ENCODE peak calls at places on chromosomes 1 and 21, in six cellular contexts. Z is AG09319; C is CD8-positive, alpha-beta memory T cell; J is HTR-8/SVneo; U is ACHN; S is epithelial cell of esophagus. N is an unnamed sample.
A peak's percentile ranks its signal among the peaks of the same experiment; 100 is the strongest.

GRCh38 chr1:183267646-183268431 is 81.8 kb downstream of the LAMC2 start:
- DNase-seq in Z (peak; percentile 89), U (no peak), J (no peak), S (peak; percentile 98), C (no peak), N (no peak)

GRCh38 chr21:45950740-45951515 is 30.6 kb upstream of the COL6A1 start:
- DNase-seq in U (peak; percentile 30), Z (no peak), S (no peak), C (no peak), J (peak; percentile 66), N (no peak)

GRCh38 chr21:35737899-35738341 is 322.4 kb downstream of the SETD4 start:
- DNase-seq in U (no peak), S (no peak), C (no peak), Z (peak; percentile 28), J (no peak), N (no peak)

GRCh38 chr1:207941664-207942063 is 30.7 kb upstream of the CD34 start:
- DNase-seq in Z (no peak), J (no peak), U (no peak), C (no peak), S (no peak), N (no peak)

GRCh38 chr1:108107658-108108057 is 92.5 kb downstream of the SLC25A24 start:
- DNase-seq in J (peak; percentile 2), C (no peak), Z (no peak), U (no peak), S (peak; percentile 71), N (no peak)

GRCh38 chr1:17485280-17485679 is 45.8 kb upstream of the RCC2 start:
- DNase-seq in J (no peak), U (peak; percentile 25), Z (no peak), S (peak; percentile 51), C (no peak), N (no peak)

GRCh38 chr1:41274827-41275519 is 32.9 kb upstream of the SCMH1 start:
- DNase-seq in Z (no peak), S (no peak), C (no peak), J (no peak), U (no peak), N (no peak)

GRCh38 chr1:31228986-31229385 is 10.7 kb downstream of the NKAIN1 start:
- DNase-seq in Z (no peak), S (peak; percentile 61), J (no peak), C (no peak), U (no peak), N (no peak)

GRCh38 chr1:154784924-154785531 is 85.1 kb downstream of the KCNN3 start:
- DNase-seq in C (peak; percentile 52), J (no peak), S (no peak), U (no peak), Z (no peak), N (peak; percentile 25)

GRCh38 chr1:182783068-182783467 is 6.5 kb upstream of the NPL start:
- DNase-seq in S (no peak), Z (no peak), J (no peak), U (peak; percentile 8), C (no peak), N (no peak)

GRCh38 chr1:3327389-3327702 is 127.1 kb upstream of the ARHGEF16 start:
- DNase-seq in J (no peak), Z (no peak), U (no peak), S (no peak), C (no peak), N (no peak)

GRCh38 chr21:41643246-41643966 is 123.4 kb downstream of the RIPK4 start:
- DNase-seq in C (no peak), J (no peak), S (peak; percentile 19), U (no peak), Z (no peak), N (no peak)

GRCh38 chr1:8202182-8202905 is 115.6 kb upstream of the SLC45A1 start:
- DNase-seq in U (no peak), S (peak; percentile 88), J (peak; percentile 74), Z (peak; percentile 44), C (no peak), N (no peak)

GRCh38 chr1:235935506-235936224 is 69.0 kb upstream of the LYST start:
- DNase-seq in S (peak; percentile 51), U (no peak), Z (no peak), C (no peak), J (no peak), N (no peak)

GRCh38 chr1:67458663-67459062 is 28.5 kb upstream of the SERBP1 start:
- DNase-seq in C (no peak), Z (no peak), S (no peak), J (no peak), U (no peak), N (no peak)

GRCh38 chr1:59249738-59250137 is 47.2 kb upstream of the FGGY start:
- DNase-seq in U (no peak), C (no peak), S (no peak), J (no peak), Z (no peak), N (no peak)

GRCh38 chr1:112700290-112701226 is 6.4 kb downstream of the RHOC start:
- DNase-seq in U (peak; percentile 88), J (peak; percentile 68), C (peak; percentile 87), Z (peak; percentile 80), S (peak; percentile 90), N (peak; percentile 33)

GRCh38 chr1:207103892-207104373 is at the start of gene C4BPA:
- DNase-seq in C (no peak), Z (no peak), S (peak; percentile 4), U (no peak), J (no peak), N (no peak)

GRCh38 chr1:162541619-162542141 is 19.8 kb upstream of the UAP1 start:
- DNase-seq in J (peak; percentile 45), S (peak; percentile 96), U (peak; percentile 86), C (no peak), Z (peak; percentile 84), N (no peak)

GRCh38 chr21:42614811-42615342 is 38.5 kb upstream of the PDE9A start:
- DNase-seq in S (peak; percentile 96), Z (no peak), C (peak; percentile 70), J (peak; percentile 56), U (peak; percentile 27), N (peak; percentile 15)

GRCh38 chr1:187226396-187226795 is 397.6 kb downstream of the PLA2G4A start:
- DNase-seq in U (no peak), S (peak; percentile 67), J (no peak), C (no peak), Z (no peak), N (no peak)

GRCh38 chr1:25566730-25567341 is 23.4 kb downstream of the LDLRAP1 start:
- DNase-seq in U (no peak), S (peak; percentile 67), Z (no peak), C (no peak), J (no peak), N (no peak)

GRCh38 chr1:198657550-198658064 is 18.8 kb downstream of the PTPRC start:
- DNase-seq in U (no peak), C (peak; percentile 54), J (peak; percentile 51), S (peak; percentile 60), Z (peak; percentile 91), N (peak; percentile 27)

GRCh38 chr1:57353589-57353988 is 70.3 kb downstream of the DAB1 start:
- DNase-seq in S (no peak), J (no peak), U (no peak), C (no peak), Z (no peak), N (no peak)

GRCh38 chr1:228410015-228410414 is 3.4 kb upstream of the TRIM11 start:
- DNase-seq in S (peak; percentile 66), J (no peak), U (no peak), C (no peak), Z (no peak), N (no peak)

GRCh38 chr1:51058863-51059262 is 43.2 kb upstream of the C1orf185 start:
- DNase-seq in Z (peak; percentile 7), J (no peak), C (peak; percentile 47), U (no peak), S (peak; percentile 48), N (no peak)

GRCh38 chr1:223332997-223333396 is 31.0 kb downstream of the SUSD4 start:
- DNase-seq in C (no peak), Z (no peak), S (no peak), U (no peak), J (no peak), N (no peak)

GRCh38 chr1:46535063-46535462 is 16.4 kb downstream of the KNCN start:
- DNase-seq in U (peak; percentile 39), C (no peak), S (peak; percentile 55), Z (no peak), J (no peak), N (no peak)

GRCh38 chr1:152164542-152165136 is 5.6 kb upstream of the RPTN start:
- DNase-seq in U (no peak), J (no peak), Z (no peak), S (peak; percentile 91), C (no peak), N (no peak)

GRCh38 chr1:91120915-91121314 is 99.1 kb upstream of the ZNF644 start:
- DNase-seq in S (no peak), Z (no peak), J (no peak), C (no peak), U (no peak), N (no peak)

GRCh38 chr1:39346876-39347275 is 142.4 kb downstream of the MACF1 start:
- DNase-seq in S (no peak), Z (no peak), C (no peak), J (no peak), U (no peak), N (no peak)

GRCh38 chr1:53678046-53678445 is 60.9 kb downstream of the GLIS1 start:
- DNase-seq in U (no peak), J (no peak), S (no peak), C (no peak), Z (no peak), N (no peak)

N was measured in T-helper 22 cell.